ENCODE peak calls at places on chromosomes 11 and 22, in four cellular contexts. E, X, R and Q are unnamed samples.

GRCh38 chr11:36215688-36216050 is 73.6 kb downstream of the COMMD9 start:
- DNase-seq in E (no peak), X (no peak), R (no peak), Q (no peak)

GRCh38 chr11:12725863-12726666 is 51.8 kb downstream of the TEAD1 start:
- DNase-seq in R (no peak), X (no peak), E (peak; percentile 77), Q (no peak)

GRCh38 chr11:95567685-95568084 is 221.9 kb downstream of the FAM76B start:
- DNase-seq in X (no peak), E (no peak), R (no peak), Q (no peak)

GRCh38 chr11:66417000-66417399 is 3.8 kb upstream of the NPAS4 start:
- DNase-seq in X (no peak), E (no peak), R (no peak), Q (no peak)

GRCh38 chr22:27113211-27114030 is 456.0 kb downstream of the MIAT start:
- DNase-seq in X (peak; percentile 85), E (peak; percentile 70), R (no peak), Q (peak; percentile 66)

GRCh38 chr11:1770528-1770927 is 6.8 kb upstream of the CTSD start:
- DNase-seq in R (no peak), E (peak; percentile 33), X (peak; percentile 12), Q (no peak)

GRCh38 chr11:68583047-68583446 is 101.3 kb upstream of the GAL start:
- DNase-seq in E (peak; percentile 21), R (no peak), X (no peak), Q (no peak)

GRCh38 chr11:69007978-69008381 is 5.1 kb downstream of the MRGPRF start:
- DNase-seq in R (no peak), E (no peak), X (no peak), Q (no peak)

GRCh38 chr11:44761546-44761961 is 34.8 kb downstream of the TSPAN18 start:
- DNase-seq in E (no peak), X (no peak), R (no peak), Q (no peak)

GRCh38 chr22:20324139-20324516 is 4.3 kb upstream of the DGCR6L start:
- DNase-seq in R (no peak), E (peak; percentile 11), X (no peak), Q (no peak)

GRCh38 chr22:29156507-29156906 is 49.2 kb upstream of the EMID1 start:
- DNase-seq in R (no peak), E (no peak), X (no peak), Q (no peak)

GRCh38 chr11:8259316-8259995 is 4.2 kb downstream of the LMO1 start:
- DNase-seq in X (peak; percentile 6), R (no peak), E (no peak), Q (no peak)

GRCh38 chr11:83187463-83187862 is 6.0 kb upstream of the ANKRD42 start:
- DNase-seq in X (no peak), E (no peak), R (no peak), Q (no peak)

GRCh38 chr11:88175004-88175706 is at the start of gene RAB38:
- DNase-seq in R (peak; percentile 2), E (no peak), X (peak; percentile 67), Q (peak; percentile 85)

GRCh38 chr11:76700177-76701100 is 29.9 kb upstream of the LRRC32 start:
- DNase-seq in X (peak; percentile 94), R (no peak), E (peak; percentile 61), Q (no peak)

GRCh38 chr11:44525473-44526252 is 39.8 kb upstream of the CD82 start:
- DNase-seq in E (no peak), R (no peak), X (no peak), Q (no peak)

GRCh38 chr11:38824573-38824972 is 2226.5 kb upstream of the RAG2 start:
- DNase-seq in E (peak; percentile 54), R (no peak), X (no peak), Q (no peak)

GRCh38 chr11:76609736-76610370 is 60.7 kb downstream of the LRRC32 start:
- DNase-seq in X (no peak), E (no peak), R (no peak), Q (no peak)

GRCh38 chr11:112962854-112963367 is 1.7 kb downstream of the NCAM1 start:
- DNase-seq in R (no peak), E (no peak), X (peak; percentile 79), Q (peak; percentile 79)

GRCh38 chr11:133388260-133388659 is 144.0 kb downstream of the OPCML start:
- DNase-seq in X (no peak), R (no peak), E (no peak), Q (no peak)

GRCh38 chr22:43897751-43898261 is 6.0 kb upstream of the PNPLA5 start:
- DNase-seq in X (peak; percentile 74), R (no peak), E (peak; percentile 47), Q (no peak)

GRCh38 chr11:1777737-1778136 is 14.0 kb upstream of the CTSD start:
- DNase-seq in R (no peak), E (no peak), X (peak; percentile 17), Q (no peak)

GRCh38 chr22:37599161-37599560 is 9.5 kb upstream of the GGA1 start:
- DNase-seq in R (no peak), X (peak; percentile 77), E (peak; percentile 8), Q (no peak)

GRCh38 chr11:91314521-91314920 is 910.1 kb upstream of the FAT3 start:
- DNase-seq in X (no peak), R (no peak), E (no peak), Q (no peak)

GRCh38 chr11:33307984-33308383 is 50.8 kb downstream of the HIPK3 start:
- DNase-seq in R (no peak), X (no peak), E (no peak), Q (no peak)

GRCh38 chr11:117833401-117833891 is 8.9 kb upstream of the FXYD2 start:
- DNase-seq in X (peak; percentile 83), E (no peak), R (no peak), Q (peak; percentile 96)

GRCh38 chr11:111531687-111532364 is 8.7 kb upstream of the LAYN start:
- DNase-seq in R (no peak), X (no peak), E (peak; percentile 95), Q (no peak)

GRCh38 chr11:46912526-46913150 is 5.7 kb downstream of the LRP4 start:
- DNase-seq in E (peak; percentile 19), X (no peak), R (no peak), Q (no peak)

GRCh38 chr11:61680622-61681191 is 516 bp downstream of the DAGLA start:
- DNase-seq in R (no peak), X (no peak), E (no peak), Q (no peak)

GRCh38 chr11:128227466-128227865 is 359.9 kb downstream of the ETS1 start:
- DNase-seq in X (no peak), R (no peak), E (no peak), Q (no peak)

GRCh38 chr22:50621948-50622722 is 5.8 kb downstream of the ARSA start:
- DNase-seq in X (no peak), R (peak; percentile 32), E (peak; percentile 11), Q (peak; percentile 24)

GRCh38 chr11:16739326-16739875 is 954 bp downstream of the C11orf58 start:
- DNase-seq in X (no peak), R (peak; percentile 14), E (peak; percentile 11), Q (no peak)

GRCh38 chr11:124376280-124376679 is 8.0 kb downstream of the OR8B2 start:
- DNase-seq in X (no peak), R (no peak), E (no peak), Q (no peak)

GRCh38 chr11:34825670-34826383 is 90.4 kb downstream of the APIP start:
- DNase-seq in X (no peak), R (no peak), E (peak; percentile 85), Q (peak; percentile 13)